ENCODE peak calls at places on chromosomes 2 and 18, in ten cellular contexts. One of them, this sample, is unnamed.

GRCh38 chr2:106959975-106960632 is 74.1 kb upstream of the ST6GAL2 start:
- DNase-seq in cardiac fibroblast: peak
- DNase-seq in activated naive CD4-positive, alpha-beta T cell treated with Interleukin-2 at 50 U/mL for 16 hours: no peak
- DNase-seq in NCI-H69: no peak
- DNase-seq in NCI-H2081 treated with DMSO at 0.1 percent for 48 hours: no peak
- DNase-seq in CD4-positive, alpha-beta memory T cell: no peak
- DNase-seq in RWPE1: no peak
- DNase-seq in EL: peak
- DNase-seq in renal cortical epithelial cell: no peak
- DNase-seq in ELR: no peak
- DNase-seq in this sample: no peak

GRCh38 chr2:200603972-200604371 is 18.2 kb downstream of the AOX1 start:
- DNase-seq in cardiac fibroblast: peak
- DNase-seq in activated naive CD4-positive, alpha-beta T cell treated with Interleukin-2 at 50 U/mL for 16 hours: no peak
- DNase-seq in NCI-H69: no peak
- DNase-seq in NCI-H2081 treated with DMSO at 0.1 percent for 48 hours: no peak
- DNase-seq in CD4-positive, alpha-beta memory T cell: no peak
- DNase-seq in RWPE1: peak
- DNase-seq in EL: peak
- DNase-seq in renal cortical epithelial cell: peak
- DNase-seq in ELR: peak
- DNase-seq in this sample: peak

GRCh38 chr2:99615247-99615771 is 125.5 kb upstream of the REV1 start:
- DNase-seq in cardiac fibroblast: no peak
- DNase-seq in activated naive CD4-positive, alpha-beta T cell treated with Interleukin-2 at 50 U/mL for 16 hours: no peak
- DNase-seq in NCI-H69: peak
- DNase-seq in NCI-H2081 treated with DMSO at 0.1 percent for 48 hours: no peak
- DNase-seq in CD4-positive, alpha-beta memory T cell: no peak
- DNase-seq in RWPE1: peak
- DNase-seq in EL: peak
- DNase-seq in renal cortical epithelial cell: no peak
- DNase-seq in ELR: peak
- DNase-seq in this sample: peak

GRCh38 chr2:150591901-150592300 is 104.4 kb upstream of the RND3 start:
- DNase-seq in cardiac fibroblast: peak
- DNase-seq in activated naive CD4-positive, alpha-beta T cell treated with Interleukin-2 at 50 U/mL for 16 hours: no peak
- DNase-seq in NCI-H69: no peak
- DNase-seq in NCI-H2081 treated with DMSO at 0.1 percent for 48 hours: no peak
- DNase-seq in CD4-positive, alpha-beta memory T cell: no peak
- DNase-seq in RWPE1: no peak
- DNase-seq in EL: no peak
- DNase-seq in renal cortical epithelial cell: peak
- DNase-seq in ELR: peak
- DNase-seq in this sample: peak

GRCh38 chr2:112923967-112924338 is 13.0 kb downstream of the IL37 start:
- DNase-seq in cardiac fibroblast: no peak
- DNase-seq in activated naive CD4-positive, alpha-beta T cell treated with Interleukin-2 at 50 U/mL for 16 hours: no peak
- DNase-seq in NCI-H69: no peak
- DNase-seq in NCI-H2081 treated with DMSO at 0.1 percent for 48 hours: no peak
- DNase-seq in CD4-positive, alpha-beta memory T cell: no peak
- DNase-seq in RWPE1: no peak
- DNase-seq in EL: no peak
- DNase-seq in renal cortical epithelial cell: no peak
- DNase-seq in ELR: no peak
- DNase-seq in this sample: no peak

GRCh38 chr2:181374741-181375675 is 82.2 kb upstream of the ITGA4 start:
- DNase-seq in cardiac fibroblast: no peak
- DNase-seq in activated naive CD4-positive, alpha-beta T cell treated with Interleukin-2 at 50 U/mL for 16 hours: no peak
- DNase-seq in NCI-H69: no peak
- DNase-seq in NCI-H2081 treated with DMSO at 0.1 percent for 48 hours: no peak
- DNase-seq in CD4-positive, alpha-beta memory T cell: no peak
- DNase-seq in RWPE1: no peak
- DNase-seq in EL: peak
- DNase-seq in renal cortical epithelial cell: peak
- DNase-seq in ELR: peak
- DNase-seq in this sample: no peak

GRCh38 chr18:79507546-79508480 is 112.1 kb downstream of the NFATC1 start:
- DNase-seq in cardiac fibroblast: peak
- DNase-seq in activated naive CD4-positive, alpha-beta T cell treated with Interleukin-2 at 50 U/mL for 16 hours: no peak
- DNase-seq in NCI-H69: peak
- DNase-seq in NCI-H2081 treated with DMSO at 0.1 percent for 48 hours: no peak
- DNase-seq in CD4-positive, alpha-beta memory T cell: peak
- DNase-seq in RWPE1: peak
- DNase-seq in EL: peak
- DNase-seq in renal cortical epithelial cell: peak
- DNase-seq in ELR: no peak
- DNase-seq in this sample: no peak

GRCh38 chr2:55112229-55113016 is 62.2 kb upstream of the RTN4 start:
- DNase-seq in cardiac fibroblast: peak
- DNase-seq in activated naive CD4-positive, alpha-beta T cell treated with Interleukin-2 at 50 U/mL for 16 hours: no peak
- DNase-seq in NCI-H69: peak
- DNase-seq in NCI-H2081 treated with DMSO at 0.1 percent for 48 hours: no peak
- DNase-seq in CD4-positive, alpha-beta memory T cell: no peak
- DNase-seq in RWPE1: no peak
- DNase-seq in EL: no peak
- DNase-seq in renal cortical epithelial cell: peak
- DNase-seq in ELR: no peak
- DNase-seq in this sample: no peak

GRCh38 chr2:238242731-238243495 is 3.1 kb upstream of the HES6 start:
- DNase-seq in cardiac fibroblast: peak
- DNase-seq in activated naive CD4-positive, alpha-beta T cell treated with Interleukin-2 at 50 U/mL for 16 hours: no peak
- DNase-seq in NCI-H69: peak
- DNase-seq in NCI-H2081 treated with DMSO at 0.1 percent for 48 hours: peak
- DNase-seq in CD4-positive, alpha-beta memory T cell: no peak
- DNase-seq in RWPE1: no peak
- DNase-seq in EL: no peak
- DNase-seq in renal cortical epithelial cell: no peak
- DNase-seq in ELR: no peak
- DNase-seq in this sample: no peak

GRCh38 chr18:60113396-60113795 is 213.6 kb downstream of the PMAIP1 start:
- DNase-seq in cardiac fibroblast: no peak
- DNase-seq in activated naive CD4-positive, alpha-beta T cell treated with Interleukin-2 at 50 U/mL for 16 hours: no peak
- DNase-seq in NCI-H69: no peak
- DNase-seq in NCI-H2081 treated with DMSO at 0.1 percent for 48 hours: no peak
- DNase-seq in CD4-positive, alpha-beta memory T cell: no peak
- DNase-seq in RWPE1: no peak
- DNase-seq in EL: no peak
- DNase-seq in renal cortical epithelial cell: no peak
- DNase-seq in ELR: no peak
- DNase-seq in this sample: no peak

GRCh38 chr2:240460781-240461431 is 25.4 kb downstream of the GPC1 start:
- DNase-seq in cardiac fibroblast: no peak
- DNase-seq in activated naive CD4-positive, alpha-beta T cell treated with Interleukin-2 at 50 U/mL for 16 hours: no peak
- DNase-seq in NCI-H69: no peak
- DNase-seq in NCI-H2081 treated with DMSO at 0.1 percent for 48 hours: no peak
- DNase-seq in CD4-positive, alpha-beta memory T cell: no peak
- DNase-seq in RWPE1: no peak
- DNase-seq in EL: no peak
- DNase-seq in renal cortical epithelial cell: no peak
- DNase-seq in ELR: no peak
- DNase-seq in this sample: no peak

GRCh38 chr2:26911911-26912861 is 58.3 kb upstream of the MAPRE3 start:
- DNase-seq in cardiac fibroblast: no peak
- DNase-seq in activated naive CD4-positive, alpha-beta T cell treated with Interleukin-2 at 50 U/mL for 16 hours: no peak
- DNase-seq in NCI-H69: peak
- DNase-seq in NCI-H2081 treated with DMSO at 0.1 percent for 48 hours: peak
- DNase-seq in CD4-positive, alpha-beta memory T cell: no peak
- DNase-seq in RWPE1: no peak
- DNase-seq in EL: no peak
- DNase-seq in renal cortical epithelial cell: peak
- DNase-seq in ELR: no peak
- DNase-seq in this sample: no peak

GRCh38 chr2:1309507-1309906 is 103.8 kb upstream of the TPO start:
- DNase-seq in cardiac fibroblast: no peak
- DNase-seq in activated naive CD4-positive, alpha-beta T cell treated with Interleukin-2 at 50 U/mL for 16 hours: no peak
- DNase-seq in NCI-H69: no peak
- DNase-seq in NCI-H2081 treated with DMSO at 0.1 percent for 48 hours: no peak
- DNase-seq in CD4-positive, alpha-beta memory T cell: no peak
- DNase-seq in RWPE1: no peak
- DNase-seq in EL: no peak
- DNase-seq in renal cortical epithelial cell: no peak
- DNase-seq in ELR: no peak
- DNase-seq in this sample: no peak

GRCh38 chr18:58213931-58214431 is 170.0 kb downstream of the NEDD4L start:
- DNase-seq in cardiac fibroblast: peak
- DNase-seq in activated naive CD4-positive, alpha-beta T cell treated with Interleukin-2 at 50 U/mL for 16 hours: no peak
- DNase-seq in NCI-H69: no peak
- DNase-seq in NCI-H2081 treated with DMSO at 0.1 percent for 48 hours: no peak
- DNase-seq in CD4-positive, alpha-beta memory T cell: no peak
- DNase-seq in RWPE1: no peak
- DNase-seq in EL: peak
- DNase-seq in renal cortical epithelial cell: peak
- DNase-seq in ELR: peak
- DNase-seq in this sample: no peak

GRCh38 chr2:224850081-224850480 is 133.9 kb upstream of the CCDC195 start:
- DNase-seq in cardiac fibroblast: peak
- DNase-seq in activated naive CD4-positive, alpha-beta T cell treated with Interleukin-2 at 50 U/mL for 16 hours: no peak
- DNase-seq in NCI-H69: no peak
- DNase-seq in NCI-H2081 treated with DMSO at 0.1 percent for 48 hours: no peak
- DNase-seq in CD4-positive, alpha-beta memory T cell: no peak
- DNase-seq in RWPE1: no peak
- DNase-seq in EL: no peak
- DNase-seq in renal cortical epithelial cell: peak
- DNase-seq in ELR: peak
- DNase-seq in this sample: no peak

GRCh38 chr2:238108423-238109201 is 8.5 kb downstream of the ESPNL start:
- DNase-seq in cardiac fibroblast: no peak
- DNase-seq in activated naive CD4-positive, alpha-beta T cell treated with Interleukin-2 at 50 U/mL for 16 hours: no peak
- DNase-seq in NCI-H69: peak
- DNase-seq in NCI-H2081 treated with DMSO at 0.1 percent for 48 hours: no peak
- DNase-seq in CD4-positive, alpha-beta memory T cell: no peak
- DNase-seq in RWPE1: no peak
- DNase-seq in EL: no peak
- DNase-seq in renal cortical epithelial cell: no peak
- DNase-seq in ELR: no peak
- DNase-seq in this sample: no peak

GRCh38 chr2:152542344-152542994 is 174.8 kb downstream of the PRPF40A start:
- DNase-seq in cardiac fibroblast: no peak
- DNase-seq in activated naive CD4-positive, alpha-beta T cell treated with Interleukin-2 at 50 U/mL for 16 hours: no peak
- DNase-seq in NCI-H69: no peak
- DNase-seq in NCI-H2081 treated with DMSO at 0.1 percent for 48 hours: no peak
- DNase-seq in CD4-positive, alpha-beta memory T cell: no peak
- DNase-seq in RWPE1: no peak
- DNase-seq in EL: no peak
- DNase-seq in renal cortical epithelial cell: no peak
- DNase-seq in ELR: no peak
- DNase-seq in this sample: no peak

GRCh38 chr18:36700955-36701354 is 127.8 kb downstream of the TPGS2 start:
- DNase-seq in cardiac fibroblast: no peak
- DNase-seq in activated naive CD4-positive, alpha-beta T cell treated with Interleukin-2 at 50 U/mL for 16 hours: no peak
- DNase-seq in NCI-H69: no peak
- DNase-seq in NCI-H2081 treated with DMSO at 0.1 percent for 48 hours: no peak
- DNase-seq in CD4-positive, alpha-beta memory T cell: no peak
- DNase-seq in RWPE1: no peak
- DNase-seq in EL: no peak
- DNase-seq in renal cortical epithelial cell: peak
- DNase-seq in ELR: no peak
- DNase-seq in this sample: no peak

GRCh38 chr2:236882931-236883330 is 202.8 kb upstream of the COPS8 start:
- DNase-seq in cardiac fibroblast: peak
- DNase-seq in activated naive CD4-positive, alpha-beta T cell treated with Interleukin-2 at 50 U/mL for 16 hours: no peak
- DNase-seq in NCI-H69: no peak
- DNase-seq in NCI-H2081 treated with DMSO at 0.1 percent for 48 hours: no peak
- DNase-seq in CD4-positive, alpha-beta memory T cell: no peak
- DNase-seq in RWPE1: no peak
- DNase-seq in EL: no peak
- DNase-seq in renal cortical epithelial cell: peak
- DNase-seq in ELR: peak
- DNase-seq in this sample: peak

GRCh38 chr2:204353823-204354222 is 191.5 kb upstream of the PARD3B start:
- DNase-seq in cardiac fibroblast: peak
- DNase-seq in activated naive CD4-positive, alpha-beta T cell treated with Interleukin-2 at 50 U/mL for 16 hours: no peak
- DNase-seq in NCI-H69: no peak
- DNase-seq in NCI-H2081 treated with DMSO at 0.1 percent for 48 hours: no peak
- DNase-seq in CD4-positive, alpha-beta memory T cell: no peak
- DNase-seq in RWPE1: no peak
- DNase-seq in EL: peak
- DNase-seq in renal cortical epithelial cell: no peak
- DNase-seq in ELR: no peak
- DNase-seq in this sample: no peak

GRCh38 chr2:109000654-109001600 is 11.9 kb upstream of the EDAR start:
- DNase-seq in cardiac fibroblast: no peak
- DNase-seq in activated naive CD4-positive, alpha-beta T cell treated with Interleukin-2 at 50 U/mL for 16 hours: no peak
- DNase-seq in NCI-H69: no peak
- DNase-seq in NCI-H2081 treated with DMSO at 0.1 percent for 48 hours: no peak
- DNase-seq in CD4-positive, alpha-beta memory T cell: no peak
- DNase-seq in RWPE1: peak
- DNase-seq in EL: no peak
- DNase-seq in renal cortical epithelial cell: no peak
- DNase-seq in ELR: no peak
- DNase-seq in this sample: peak

GRCh38 chr2:10331033-10331701 is 28.5 kb downstream of the HPCAL1 start:
- DNase-seq in cardiac fibroblast: peak
- DNase-seq in activated naive CD4-positive, alpha-beta T cell treated with Interleukin-2 at 50 U/mL for 16 hours: peak
- DNase-seq in NCI-H69: no peak
- DNase-seq in NCI-H2081 treated with DMSO at 0.1 percent for 48 hours: no peak
- DNase-seq in CD4-positive, alpha-beta memory T cell: peak
- DNase-seq in RWPE1: no peak
- DNase-seq in EL: no peak
- DNase-seq in renal cortical epithelial cell: no peak
- DNase-seq in ELR: no peak
- DNase-seq in this sample: peak

GRCh38 chr2:54750040-54750439 is 26.6 kb downstream of the EML6 start:
- DNase-seq in cardiac fibroblast: no peak
- DNase-seq in activated naive CD4-positive, alpha-beta T cell treated with Interleukin-2 at 50 U/mL for 16 hours: no peak
- DNase-seq in NCI-H69: no peak
- DNase-seq in NCI-H2081 treated with DMSO at 0.1 percent for 48 hours: no peak
- DNase-seq in CD4-positive, alpha-beta memory T cell: no peak
- DNase-seq in RWPE1: no peak
- DNase-seq in EL: no peak
- DNase-seq in renal cortical epithelial cell: no peak
- DNase-seq in ELR: peak
- DNase-seq in this sample: peak

GRCh38 chr2:1974391-1974790 is 230.1 kb upstream of the PXDN start:
- DNase-seq in cardiac fibroblast: peak
- DNase-seq in activated naive CD4-positive, alpha-beta T cell treated with Interleukin-2 at 50 U/mL for 16 hours: no peak
- DNase-seq in NCI-H69: peak
- DNase-seq in NCI-H2081 treated with DMSO at 0.1 percent for 48 hours: peak
- DNase-seq in CD4-positive, alpha-beta memory T cell: no peak
- DNase-seq in RWPE1: no peak
- DNase-seq in EL: peak
- DNase-seq in renal cortical epithelial cell: no peak
- DNase-seq in ELR: peak
- DNase-seq in this sample: peak

GRCh38 chr2:232200195-232200594 is 178.4 kb upstream of the ALPP start:
- DNase-seq in cardiac fibroblast: no peak
- DNase-seq in activated naive CD4-positive, alpha-beta T cell treated with Interleukin-2 at 50 U/mL for 16 hours: no peak
- DNase-seq in NCI-H69: no peak
- DNase-seq in NCI-H2081 treated with DMSO at 0.1 percent for 48 hours: no peak
- DNase-seq in CD4-positive, alpha-beta memory T cell: no peak
- DNase-seq in RWPE1: no peak
- DNase-seq in EL: no peak
- DNase-seq in renal cortical epithelial cell: peak
- DNase-seq in ELR: no peak
- DNase-seq in this sample: no peak

GRCh38 chr2:128381001-128381938 is 62.6 kb upstream of the HS6ST1 start:
- DNase-seq in cardiac fibroblast: peak
- DNase-seq in activated naive CD4-positive, alpha-beta T cell treated with Interleukin-2 at 50 U/mL for 16 hours: no peak
- DNase-seq in NCI-H69: peak
- DNase-seq in NCI-H2081 treated with DMSO at 0.1 percent for 48 hours: peak
- DNase-seq in CD4-positive, alpha-beta memory T cell: no peak
- DNase-seq in RWPE1: no peak
- DNase-seq in EL: no peak
- DNase-seq in renal cortical epithelial cell: no peak
- DNase-seq in ELR: no peak
- DNase-seq in this sample: no peak

GRCh38 chr2:100612388-100613000 is 49.7 kb downstream of the PDCL3 start:
- DNase-seq in cardiac fibroblast: no peak
- DNase-seq in activated naive CD4-positive, alpha-beta T cell treated with Interleukin-2 at 50 U/mL for 16 hours: no peak
- DNase-seq in NCI-H69: no peak
- DNase-seq in NCI-H2081 treated with DMSO at 0.1 percent for 48 hours: no peak
- DNase-seq in CD4-positive, alpha-beta memory T cell: no peak
- DNase-seq in RWPE1: no peak
- DNase-seq in EL: no peak
- DNase-seq in renal cortical epithelial cell: no peak
- DNase-seq in ELR: no peak
- DNase-seq in this sample: no peak

GRCh38 chr2:128607440-128607839 is 288.8 kb upstream of the HS6ST1 start:
- DNase-seq in cardiac fibroblast: no peak
- DNase-seq in activated naive CD4-positive, alpha-beta T cell treated with Interleukin-2 at 50 U/mL for 16 hours: no peak
- DNase-seq in NCI-H69: no peak
- DNase-seq in NCI-H2081 treated with DMSO at 0.1 percent for 48 hours: no peak
- DNase-seq in CD4-positive, alpha-beta memory T cell: no peak
- DNase-seq in RWPE1: no peak
- DNase-seq in EL: no peak
- DNase-seq in renal cortical epithelial cell: no peak
- DNase-seq in ELR: no peak
- DNase-seq in this sample: no peak

This sample was measured in MCF 10A.